ENCODE peak calls at places on chromosomes 13 and 19, in eight cellular contexts. K is ascending aorta, W is cardiac fibroblast, L is progenitor cell of endocrine pancreas, I is neural crest cell, A is fibroblast of lung, Y is BJ, Z is psoas muscle. G is an unnamed sample.

GRCh38 chr13:26977541-26977940 is 194.1 kb downstream of the USP12 start:
- DNase-seq in K (no peak), W (no peak), L (no peak), I (no peak), A (no peak), Y (no peak), Z (no peak), G (peak)

GRCh38 chr19:1333789-1334188 is 48.1 kb downstream of the EFNA2 start:
- DNase-seq in K (no peak), W (no peak), L (no peak), I (no peak), A (no peak), Y (no peak), Z (no peak), G (no peak)

GRCh38 chr19:10553087-10553667 is 9.5 kb downstream of the ATG4D start:
- DNase-seq in K (no peak), W (no peak), L (no peak), I (no peak), A (no peak), Y (no peak), Z (no peak), G (peak)

GRCh38 chr19:40229926-40230417 is 3.5 kb upstream of the CCNP start:
- DNase-seq in K (no peak), W (no peak), L (no peak), I (no peak), A (no peak), Y (no peak), Z (no peak), G (no peak)

GRCh38 chr13:101492251-101492910 is 39.9 kb downstream of the ITGBL1 start:
- DNase-seq in K (no peak), W (peak), L (no peak), I (no peak), A (no peak), Y (no peak), Z (no peak), G (no peak)

GRCh38 chr19:44621367-44621766 is 8.0 kb downstream of the IGSF23 start:
- DNase-seq in K (no peak), W (no peak), L (no peak), I (no peak), A (no peak), Y (no peak), Z (no peak), G (no peak)

GRCh38 chr19:1082165-1082927 is 12.8 kb downstream of the POLR2E start:
- DNase-seq in K (no peak), W (no peak), L (peak), I (peak), A (no peak), Y (no peak), Z (no peak), G (peak)

GRCh38 chr13:91878491-91878890 is 480.1 kb downstream of the GPC5 start:
- DNase-seq in K (no peak), W (no peak), L (no peak), I (no peak), A (no peak), Y (no peak), Z (no peak), G (no peak)

GRCh38 chr19:2424686-2425621 is 2.4 kb downstream of the TIMM13 start:
- DNase-seq in K (no peak), W (peak), L (peak), I (peak), A (peak), Y (no peak), Z (peak), G (no peak)
- TF ChIP-seq CTCF in K (peak), W (peak), L (peak), I (peak), A (no peak), Y (peak), Z (peak), G (no peak)

GRCh38 chr13:86567119-86567518 is 767.9 kb upstream of the SLITRK6 start:
- DNase-seq in K (no peak), W (no peak), L (no peak), I (no peak), A (no peak), Y (no peak), Z (no peak), G (no peak)
- TF ChIP-seq CTCF in K (no peak), W (no peak), L (peak), I (no peak), A (no peak), Y (no peak), Z (no peak), G (no peak)

GRCh38 chr19:5826531-5827341 is 12.8 kb downstream of the FUT6 start:
- DNase-seq in K (no peak), W (peak), L (no peak), I (peak), A (peak), Y (no peak), Z (peak), G (peak)
- TF ChIP-seq CTCF in K (no peak), W (peak), L (no peak), I (no peak), A (no peak), Y (peak), Z (no peak), G (no peak)

GRCh38 chr19:20367811-20368294 is 197.7 kb downstream of the ZNF737 start:
- DNase-seq in K (no peak), W (no peak), L (peak), I (no peak), A (no peak), Y (no peak), Z (no peak), G (no peak)
- TF ChIP-seq CTCF in K (no peak), W (no peak), L (peak), I (no peak), A (no peak), Y (no peak), Z (no peak), G (no peak)

GRCh38 chr13:107817652-107818287 is 397.6 kb downstream of the LIG4 start:
- DNase-seq in K (no peak), W (no peak), L (no peak), I (no peak), A (no peak), Y (no peak), Z (no peak), G (no peak)
- TF ChIP-seq CTCF in K (no peak), W (no peak), L (no peak), I (no peak), A (no peak), Y (no peak), Z (no peak), G (no peak)

GRCh38 chr19:2481466-2481865 is 5.5 kb downstream of the GADD45B start:
- DNase-seq in K (peak), W (no peak), L (no peak), I (no peak), A (no peak), Y (no peak), Z (no peak), G (no peak)

GRCh38 chr19:2477732-2478191 is 1.8 kb downstream of the GADD45B start:
- DNase-seq in K (no peak), W (peak), L (no peak), I (no peak), A (peak), Y (no peak), Z (no peak), G (peak)

GRCh38 chr19:2478756-2479555 is 3.0 kb downstream of the GADD45B start:
- DNase-seq in K (peak), W (peak), L (no peak), I (no peak), A (peak), Y (no peak), Z (peak), G (peak)

GRCh38 chr19:2478324-2478755 is 2.4 kb downstream of the GADD45B start:
- DNase-seq in K (peak), W (peak), L (no peak), I (no peak), A (peak), Y (no peak), Z (peak), G (peak)

DNA sequence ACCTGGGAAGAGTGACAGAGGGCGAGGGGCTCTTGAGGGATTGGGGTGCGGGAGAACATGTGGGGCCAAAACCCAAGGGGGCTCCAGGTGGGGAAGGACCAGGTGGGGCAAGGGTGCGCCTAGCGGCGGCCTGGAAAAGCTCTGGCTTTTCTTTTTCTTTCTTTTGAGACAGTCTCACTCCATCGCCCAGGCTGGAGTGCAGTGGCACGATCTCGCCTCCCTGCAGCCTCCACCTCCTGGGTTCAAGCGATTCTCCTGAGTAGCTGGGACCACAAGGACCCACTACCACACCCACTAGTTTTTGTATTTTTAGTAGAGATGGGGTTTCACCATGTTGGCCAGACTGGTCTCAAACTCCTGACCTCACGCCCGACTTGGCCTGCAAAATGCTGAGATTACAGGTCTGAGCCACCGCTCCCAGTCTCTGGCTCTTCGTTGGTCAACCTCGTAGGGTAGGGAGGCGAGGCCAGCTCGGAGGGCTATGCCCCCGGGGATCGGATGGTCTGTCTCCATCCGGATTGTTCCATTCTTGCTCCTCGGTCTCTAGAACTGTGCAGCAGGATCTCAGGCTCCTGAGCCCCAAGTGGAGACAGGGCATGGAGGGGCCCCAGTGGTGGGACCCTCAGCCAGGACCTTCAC is 3.7 kb downstream of the GADD45B start:
- DNase-seq in K (no peak), W (peak), L (no peak), I (no peak), A (no peak), Y (no peak), Z (no peak), G (peak)
- TF ChIP-seq CTCF in K (no peak), W (no peak), L (peak), I (peak), A (no peak), Y (no peak), Z (no peak), G (peak)

DNA sequence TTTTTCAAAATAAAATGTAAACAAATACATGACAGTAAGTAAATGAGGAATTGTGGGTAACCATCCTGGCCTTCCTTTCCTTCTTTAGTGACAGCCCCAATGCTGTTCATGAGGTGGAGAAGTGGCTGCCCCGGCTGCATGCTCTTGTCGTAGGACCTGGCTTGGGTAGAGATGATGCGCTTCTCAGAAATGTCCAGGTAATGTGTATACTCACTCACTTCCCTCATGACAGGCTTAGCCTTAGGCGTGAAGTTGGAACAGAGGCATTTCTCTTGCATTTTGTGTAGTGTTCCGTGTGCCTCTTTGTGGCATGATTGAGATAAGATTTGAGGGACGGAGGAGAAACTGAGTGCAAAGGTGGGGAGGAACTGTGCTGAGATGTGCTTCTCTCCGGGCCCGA is 12.0 kb downstream of the NAXD start:
- DNase-seq in K (no peak), W (no peak), L (no peak), I (no peak), A (no peak), Y (no peak), Z (no peak), G (no peak)
- TF ChIP-seq CTCF in K (no peak), W (no peak), L (no peak), I (no peak), A (no peak), Y (no peak), Z (no peak), G (no peak)

GRCh38 chr19:46049597-46049996 is 8.8 kb upstream of the IGFL4 start:
- DNase-seq in K (no peak), W (no peak), L (no peak), I (no peak), A (no peak), Y (no peak), Z (no peak), G (peak)
- TF ChIP-seq CTCF in K (no peak), W (no peak), L (no peak), I (peak), A (no peak), Y (no peak), Z (no peak), G (peak)

DNA sequence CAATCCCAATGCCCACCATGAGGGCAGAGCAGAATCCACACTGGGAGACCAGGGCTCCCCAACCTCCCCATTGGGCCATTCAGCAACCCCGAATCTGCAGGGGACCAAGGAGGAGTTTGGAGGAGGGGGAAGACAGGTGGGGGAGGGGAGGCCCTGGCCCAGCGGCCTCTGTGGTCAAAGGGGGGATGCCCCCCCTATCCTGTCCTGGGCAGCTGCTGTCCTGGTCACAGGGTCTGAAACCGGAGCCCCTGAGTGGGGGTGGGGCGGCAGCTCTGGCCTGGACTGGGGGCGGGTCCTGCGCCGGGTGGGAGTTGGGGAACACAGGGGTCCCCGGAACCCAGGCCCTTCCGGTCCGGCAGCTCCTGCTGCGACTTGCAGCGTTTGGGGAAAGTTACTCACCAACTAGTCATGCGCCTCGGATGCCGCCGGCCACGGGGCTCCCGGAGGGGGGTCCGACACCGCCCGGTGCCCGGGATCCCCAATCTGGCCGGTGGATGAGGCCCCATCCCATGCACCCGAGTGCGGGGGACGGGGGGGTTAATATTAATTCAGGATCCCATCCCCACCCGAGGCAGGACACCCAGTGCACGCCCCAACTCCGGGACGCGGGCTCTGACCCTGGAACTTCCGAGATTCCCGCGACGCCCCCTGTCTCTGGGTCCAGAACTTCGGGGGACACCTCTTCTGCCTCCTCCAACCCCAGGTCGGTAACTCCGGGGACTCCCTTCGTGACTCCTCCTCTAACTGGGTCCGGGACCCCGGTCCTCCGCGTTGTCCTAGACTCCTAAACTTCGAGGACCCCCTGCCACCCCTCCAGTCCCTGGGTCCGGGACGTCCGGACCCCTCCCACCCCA is 868 bp downstream of the HOMER3 start:
- DNase-seq in K (no peak), W (peak), L (peak), I (peak), A (peak), Y (no peak), Z (peak), G (no peak)
- TF ChIP-seq CTCF in K (no peak), W (no peak), L (no peak), I (no peak), A (no peak), Y (no peak), Z (no peak), G (no peak)